ENCODE peak calls at places on chromosomes 1 and 21, in four cellular contexts. C, V, A and W are unnamed samples.

GRCh38 chr1:212432706-212433576 is at the start of gene NENF:
- DNase-seq in C (peak), V (peak), A (peak), W (peak)

GRCh38 chr1:172630060-172630818 is 28.7 kb upstream of the FASLG start:
- DNase-seq in C (no peak), V (no peak), A (no peak), W (no peak)

GRCh38 chr1:61244114-61244513 is 161.8 kb downstream of the NFIA start:
- DNase-seq in C (no peak), V (peak), A (peak), W (peak)

GRCh38 chr1:4127595-4128140 is 227.6 kb upstream of the C1orf174 start:
- DNase-seq in C (no peak), V (peak), A (no peak), W (peak)

GRCh38 chr1:174700314-174700713 is 252.6 kb downstream of the GPR52 start:
- DNase-seq in C (no peak), V (no peak), A (no peak), W (no peak)

GRCh38 chr1:93768380-93768863 is 86.8 kb upstream of the BCAR3 start:
- DNase-seq in C (no peak), V (peak), A (peak), W (peak)

GRCh38 chr21:42997053-42997452 is 22.7 kb downstream of the PKNOX1 start:
- DNase-seq in C (no peak), V (no peak), A (peak), W (peak)

GRCh38 chr1:24085546-24085945 is 26.4 kb downstream of the MYOM3 start:
- DNase-seq in C (no peak), V (no peak), A (peak), W (peak)

GRCh38 chr1:41843378-41843777 is 75.3 kb downstream of the HIVEP3 start:
- DNase-seq in C (no peak), V (no peak), A (peak), W (peak)

GRCh38 chr1:34147301-34147700 is 17.7 kb downstream of the CSMD2 start:
- DNase-seq in C (no peak), V (no peak), A (no peak), W (no peak)

GRCh38 chr1:187685338-187685737 is 856.6 kb downstream of the PLA2G4A start:
- DNase-seq in C (no peak), V (no peak), A (peak), W (no peak)

GRCh38 chr1:25744140-25744581 is 55.8 kb upstream of the SELENON start:
- DNase-seq in C (peak), V (peak), A (peak), W (peak)

GRCh38 chr1:70427976-70428375 is 16.9 kb downstream of the CTH start:
- DNase-seq in C (no peak), V (no peak), A (peak), W (no peak)

GRCh38 chr21:46064870-46065214 is 33.1 kb upstream of the COL6A2 start:
- DNase-seq in C (no peak), V (no peak), A (no peak), W (no peak)

GRCh38 chr1:207828485-207829158 is 76.8 kb downstream of the CD46 start:
- DNase-seq in C (peak), V (peak), A (peak), W (peak)

GRCh38 chr1:26360051-26360806 is 6.3 kb upstream of the CRYBG2 start:
- DNase-seq in C (no peak), V (no peak), A (no peak), W (peak)

GRCh38 chr1:60695633-60696032 is 386.7 kb upstream of the NFIA start:
- DNase-seq in C (peak), V (no peak), A (no peak), W (no peak)

GRCh38 chr1:6495041-6495441 is 3.6 kb upstream of the PLEKHG5 start:
- DNase-seq in C (no peak), V (no peak), A (peak), W (peak)

GRCh38 chr21:36744560-36745231 is 45.8 kb downstream of the SIM2 start:
- DNase-seq in C (no peak), V (no peak), A (peak), W (no peak)

GRCh38 chr1:30814292-30814691 is 56.7 kb upstream of the LAPTM5 start:
- DNase-seq in C (no peak), V (no peak), A (no peak), W (no peak)